ENCODE peak calls at places on chromosomes 12 and 14, in nine cellular contexts. One of them, this sample, is unnamed.
A peak's percentile ranks its signal among the peaks of the same experiment; 100 is the strongest.

GRCh38 chr12:66751432-66752113 is 72.7 kb upstream of the GRIP1 start:
- DNase-seq in AG08395: no peak
- DNase-seq in A549: no peak
- DNase-seq in neuronal stem cell: no peak
- DNase-seq in RWPE1: no peak
- DNase-seq in activated CD4-positive, alpha-beta T cell treated with anti-CD3 and anti-CD28 coated beads for 4 hours: no peak
- DNase-seq in kidney tubule cell: peak; percentile 60
- DNase-seq in ecto neural progenitor cell: no peak
- DNase-seq in stromal cell of bone marrow: no peak
- DNase-seq in this sample: no peak

GRCh38 chr12:6934110-6934509 is 6.4 kb downstream of the ATN1 start:
- DNase-seq in kidney tubule cell: peak; percentile 37
- DNase-seq in RWPE1: no peak
- DNase-seq in ecto neural progenitor cell: no peak
- DNase-seq in activated CD4-positive, alpha-beta T cell treated with anti-CD3 and anti-CD28 coated beads for 4 hours: no peak
- DNase-seq in A549: no peak
- DNase-seq in AG08395: no peak
- DNase-seq in stromal cell of bone marrow: no peak
- DNase-seq in neuronal stem cell: no peak
- DNase-seq in this sample: no peak

GRCh38 chr12:31431721-31432120 is 105.8 kb upstream of the SINHCAF start:
- DNase-seq in AG08395: no peak
- DNase-seq in neuronal stem cell: no peak
- DNase-seq in RWPE1: no peak
- DNase-seq in activated CD4-positive, alpha-beta T cell treated with anti-CD3 and anti-CD28 coated beads for 4 hours: no peak
- DNase-seq in stromal cell of bone marrow: no peak
- DNase-seq in ecto neural progenitor cell: no peak
- DNase-seq in A549: no peak
- DNase-seq in kidney tubule cell: no peak
- DNase-seq in this sample: no peak

GRCh38 chr12:4909734-4910501 is at the start of gene KCNA1:
- DNase-seq in activated CD4-positive, alpha-beta T cell treated with anti-CD3 and anti-CD28 coated beads for 4 hours: no peak
- DNase-seq in neuronal stem cell: peak; percentile 33
- DNase-seq in AG08395: peak; percentile 14
- DNase-seq in ecto neural progenitor cell: peak; percentile 83
- DNase-seq in kidney tubule cell: no peak
- DNase-seq in A549: no peak
- DNase-seq in stromal cell of bone marrow: no peak
- DNase-seq in RWPE1: no peak
- DNase-seq in this sample: no peak

GRCh38 chr12:116818341-116818856 is 62.8 kb downstream of the HRK start:
- DNase-seq in kidney tubule cell: peak; percentile 22
- DNase-seq in A549: no peak
- DNase-seq in neuronal stem cell: no peak
- DNase-seq in RWPE1: no peak
- DNase-seq in activated CD4-positive, alpha-beta T cell treated with anti-CD3 and anti-CD28 coated beads for 4 hours: no peak
- DNase-seq in stromal cell of bone marrow: no peak
- DNase-seq in ecto neural progenitor cell: no peak
- DNase-seq in AG08395: peak; percentile 14
- DNase-seq in this sample: no peak

GRCh38 chr12:38744056-38744455 is 161.3 kb downstream of the CPNE8 start:
- DNase-seq in RWPE1: no peak
- DNase-seq in AG08395: peak; percentile 51
- DNase-seq in A549: no peak
- DNase-seq in activated CD4-positive, alpha-beta T cell treated with anti-CD3 and anti-CD28 coated beads for 4 hours: no peak
- DNase-seq in neuronal stem cell: no peak
- DNase-seq in kidney tubule cell: no peak
- DNase-seq in stromal cell of bone marrow: no peak
- DNase-seq in ecto neural progenitor cell: no peak
- DNase-seq in this sample: no peak

GRCh38 chr12:117968826-117969659 is at the start of gene KSR2:
- DNase-seq in A549: peak; percentile 66
- DNase-seq in activated CD4-positive, alpha-beta T cell treated with anti-CD3 and anti-CD28 coated beads for 4 hours: peak; percentile 41
- DNase-seq in stromal cell of bone marrow: no peak
- DNase-seq in neuronal stem cell: peak; percentile 84
- DNase-seq in ecto neural progenitor cell: peak; percentile 94
- DNase-seq in RWPE1: peak; percentile 77
- DNase-seq in AG08395: peak; percentile 23
- DNase-seq in kidney tubule cell: peak; percentile 86
- DNase-seq in this sample: peak; percentile 64

GRCh38 chr12:52351196-52352059 is 15.9 kb downstream of the KRT85 start:
- DNase-seq in AG08395: no peak
- DNase-seq in neuronal stem cell: no peak
- DNase-seq in A549: no peak
- DNase-seq in stromal cell of bone marrow: no peak
- DNase-seq in RWPE1: no peak
- DNase-seq in ecto neural progenitor cell: no peak
- DNase-seq in activated CD4-positive, alpha-beta T cell treated with anti-CD3 and anti-CD28 coated beads for 4 hours: peak; percentile 38
- DNase-seq in kidney tubule cell: no peak
- DNase-seq in this sample: peak; percentile 37

GRCh38 chr12:50924131-50924438 is 28.3 kb upstream of the HIGD1C start:
- DNase-seq in kidney tubule cell: no peak
- DNase-seq in ecto neural progenitor cell: no peak
- DNase-seq in A549: no peak
- DNase-seq in neuronal stem cell: no peak
- DNase-seq in AG08395: no peak
- DNase-seq in RWPE1: no peak
- DNase-seq in activated CD4-positive, alpha-beta T cell treated with anti-CD3 and anti-CD28 coated beads for 4 hours: no peak
- DNase-seq in stromal cell of bone marrow: no peak
- DNase-seq in this sample: no peak

GRCh38 chr12:11812558-11813421 is 163.3 kb downstream of the ETV6 start:
- DNase-seq in ecto neural progenitor cell: peak; percentile 83
- DNase-seq in RWPE1: no peak
- DNase-seq in A549: no peak
- DNase-seq in activated CD4-positive, alpha-beta T cell treated with anti-CD3 and anti-CD28 coated beads for 4 hours: no peak
- DNase-seq in kidney tubule cell: no peak
- DNase-seq in AG08395: peak; percentile 29
- DNase-seq in stromal cell of bone marrow: no peak
- DNase-seq in neuronal stem cell: peak; percentile 71
- DNase-seq in this sample: no peak

GRCh38 chr12:185197-185955 is 28.6 kb downstream of the SLC6A12 start:
- DNase-seq in kidney tubule cell: no peak
- DNase-seq in AG08395: no peak
- DNase-seq in RWPE1: no peak
- DNase-seq in A549: no peak
- DNase-seq in neuronal stem cell: no peak
- DNase-seq in stromal cell of bone marrow: no peak
- DNase-seq in activated CD4-positive, alpha-beta T cell treated with anti-CD3 and anti-CD28 coated beads for 4 hours: no peak
- DNase-seq in ecto neural progenitor cell: no peak
- DNase-seq in this sample: no peak

GRCh38 chr12:110149104-110149660 is 25.0 kb downstream of the IFT81 start:
- DNase-seq in A549: no peak
- DNase-seq in kidney tubule cell: no peak
- DNase-seq in AG08395: no peak
- DNase-seq in ecto neural progenitor cell: no peak
- DNase-seq in stromal cell of bone marrow: no peak
- DNase-seq in activated CD4-positive, alpha-beta T cell treated with anti-CD3 and anti-CD28 coated beads for 4 hours: no peak
- DNase-seq in RWPE1: no peak
- DNase-seq in neuronal stem cell: no peak
- DNase-seq in this sample: no peak

GRCh38 chr14:63045234-63045611 is at the start of gene KCNH5:
- DNase-seq in RWPE1: peak; percentile 46
- DNase-seq in kidney tubule cell: peak; percentile 21
- DNase-seq in AG08395: peak; percentile 65
- DNase-seq in stromal cell of bone marrow: no peak
- DNase-seq in ecto neural progenitor cell: no peak
- DNase-seq in A549: peak; percentile 14
- DNase-seq in activated CD4-positive, alpha-beta T cell treated with anti-CD3 and anti-CD28 coated beads for 4 hours: no peak
- DNase-seq in neuronal stem cell: no peak
- DNase-seq in this sample: no peak

GRCh38 chr12:112012775-112013600 is at the start of the genes ERP29 and TMEM116:
- DNase-seq in ecto neural progenitor cell: peak; percentile 100
- DNase-seq in A549: peak; percentile 100
- DNase-seq in AG08395: peak; percentile 100
- DNase-seq in activated CD4-positive, alpha-beta T cell treated with anti-CD3 and anti-CD28 coated beads for 4 hours: peak; percentile 100
- DNase-seq in neuronal stem cell: peak; percentile 99
- DNase-seq in kidney tubule cell: peak; percentile 99
- DNase-seq in stromal cell of bone marrow: peak; percentile 96
- DNase-seq in RWPE1: peak; percentile 100
- DNase-seq in this sample: peak; percentile 94

GRCh38 chr14:68172664-68173063 is 353.1 kb downstream of the RAD51B start:
- DNase-seq in RWPE1: no peak
- DNase-seq in ecto neural progenitor cell: no peak
- DNase-seq in stromal cell of bone marrow: no peak
- DNase-seq in neuronal stem cell: no peak
- DNase-seq in A549: peak; percentile 93
- DNase-seq in activated CD4-positive, alpha-beta T cell treated with anti-CD3 and anti-CD28 coated beads for 4 hours: no peak
- DNase-seq in kidney tubule cell: peak; percentile 96
- DNase-seq in AG08395: no peak
- DNase-seq in this sample: peak; percentile 93

GRCh38 chr12:118371354-118372282 is 1.1 kb downstream of the TAOK3 start:
- DNase-seq in ecto neural progenitor cell: peak; percentile 76
- DNase-seq in activated CD4-positive, alpha-beta T cell treated with anti-CD3 and anti-CD28 coated beads for 4 hours: peak; percentile 8
- DNase-seq in kidney tubule cell: no peak
- DNase-seq in AG08395: peak; percentile 24
- DNase-seq in neuronal stem cell: peak; percentile 21
- DNase-seq in stromal cell of bone marrow: no peak
- DNase-seq in A549: peak; percentile 36
- DNase-seq in RWPE1: no peak
- DNase-seq in this sample: no peak

GRCh38 chr14:34059925-34060746 is 109.3 kb upstream of the EGLN3 start:
- DNase-seq in neuronal stem cell: peak; percentile 66
- DNase-seq in stromal cell of bone marrow: no peak
- DNase-seq in kidney tubule cell: peak; percentile 91
- DNase-seq in activated CD4-positive, alpha-beta T cell treated with anti-CD3 and anti-CD28 coated beads for 4 hours: peak; percentile 61
- DNase-seq in RWPE1: peak; percentile 85
- DNase-seq in A549: peak; percentile 82
- DNase-seq in AG08395: peak; percentile 80
- DNase-seq in ecto neural progenitor cell: peak; percentile 83
- DNase-seq in this sample: no peak

GRCh38 chr12:120944645-120945217 is 33.6 kb upstream of the HNF1A start:
- DNase-seq in kidney tubule cell: peak; percentile 57
- DNase-seq in neuronal stem cell: peak; percentile 42
- DNase-seq in AG08395: peak; percentile 64
- DNase-seq in ecto neural progenitor cell: peak; percentile 78
- DNase-seq in activated CD4-positive, alpha-beta T cell treated with anti-CD3 and anti-CD28 coated beads for 4 hours: peak; percentile 49
- DNase-seq in RWPE1: peak; percentile 58
- DNase-seq in stromal cell of bone marrow: peak; percentile 7
- DNase-seq in A549: peak; percentile 70
- DNase-seq in this sample: no peak

GRCh38 chr14:66284346-66284745 is 201.8 kb upstream of the CCDC196 start:
- DNase-seq in ecto neural progenitor cell: no peak
- DNase-seq in neuronal stem cell: no peak
- DNase-seq in stromal cell of bone marrow: peak; percentile 10
- DNase-seq in activated CD4-positive, alpha-beta T cell treated with anti-CD3 and anti-CD28 coated beads for 4 hours: no peak
- DNase-seq in kidney tubule cell: peak; percentile 74
- DNase-seq in AG08395: peak; percentile 6
- DNase-seq in A549: peak; percentile 41
- DNase-seq in RWPE1: peak; percentile 10
- DNase-seq in this sample: no peak

GRCh38 chr12:40587970-40588369 is 104.3 kb upstream of the CNTN1 start:
- DNase-seq in ecto neural progenitor cell: no peak
- DNase-seq in stromal cell of bone marrow: no peak
- DNase-seq in kidney tubule cell: no peak
- DNase-seq in neuronal stem cell: no peak
- DNase-seq in AG08395: no peak
- DNase-seq in A549: no peak
- DNase-seq in activated CD4-positive, alpha-beta T cell treated with anti-CD3 and anti-CD28 coated beads for 4 hours: no peak
- DNase-seq in RWPE1: no peak
- DNase-seq in this sample: no peak

GRCh38 chr12:132359971-132360370 is 30.6 kb upstream of the GALNT9 start:
- DNase-seq in neuronal stem cell: no peak
- DNase-seq in A549: no peak
- DNase-seq in ecto neural progenitor cell: no peak
- DNase-seq in AG08395: no peak
- DNase-seq in kidney tubule cell: no peak
- DNase-seq in stromal cell of bone marrow: no peak
- DNase-seq in RWPE1: no peak
- DNase-seq in activated CD4-positive, alpha-beta T cell treated with anti-CD3 and anti-CD28 coated beads for 4 hours: no peak
- DNase-seq in this sample: no peak

GRCh38 chr14:44896275-44897040 is 65.3 kb downstream of the KLHL28 start:
- DNase-seq in stromal cell of bone marrow: no peak
- DNase-seq in RWPE1: no peak
- DNase-seq in AG08395: no peak
- DNase-seq in A549: no peak
- DNase-seq in neuronal stem cell: no peak
- DNase-seq in ecto neural progenitor cell: no peak
- DNase-seq in activated CD4-positive, alpha-beta T cell treated with anti-CD3 and anti-CD28 coated beads for 4 hours: no peak
- DNase-seq in kidney tubule cell: no peak
- DNase-seq in this sample: no peak

GRCh38 chr14:99445916-99446315 is 34.7 kb downstream of the SETD3 start:
- DNase-seq in activated CD4-positive, alpha-beta T cell treated with anti-CD3 and anti-CD28 coated beads for 4 hours: no peak
- DNase-seq in A549: no peak
- DNase-seq in RWPE1: no peak
- DNase-seq in ecto neural progenitor cell: no peak
- DNase-seq in neuronal stem cell: no peak
- DNase-seq in kidney tubule cell: no peak
- DNase-seq in stromal cell of bone marrow: no peak
- DNase-seq in AG08395: no peak
- DNase-seq in this sample: no peak

GRCh38 chr12:88624911-88625310 is 44.6 kb upstream of the KITLG start:
- DNase-seq in A549: no peak
- DNase-seq in activated CD4-positive, alpha-beta T cell treated with anti-CD3 and anti-CD28 coated beads for 4 hours: no peak
- DNase-seq in ecto neural progenitor cell: no peak
- DNase-seq in AG08395: peak; percentile 61
- DNase-seq in stromal cell of bone marrow: peak; percentile 52
- DNase-seq in kidney tubule cell: peak; percentile 8
- DNase-seq in RWPE1: no peak
- DNase-seq in neuronal stem cell: no peak
- DNase-seq in this sample: no peak

GRCh38 chr14:99736600-99737371 is 52.7 kb downstream of the CYP46A1 start:
- DNase-seq in activated CD4-positive, alpha-beta T cell treated with anti-CD3 and anti-CD28 coated beads for 4 hours: no peak
- DNase-seq in neuronal stem cell: no peak
- DNase-seq in ecto neural progenitor cell: no peak
- DNase-seq in A549: no peak
- DNase-seq in RWPE1: no peak
- DNase-seq in AG08395: no peak
- DNase-seq in stromal cell of bone marrow: no peak
- DNase-seq in kidney tubule cell: no peak
- DNase-seq in this sample: no peak

GRCh38 chr14:34258318-34258717 is 203.7 kb downstream of the SPTSSA start:
- DNase-seq in stromal cell of bone marrow: peak; percentile 28
- DNase-seq in activated CD4-positive, alpha-beta T cell treated with anti-CD3 and anti-CD28 coated beads for 4 hours: no peak
- DNase-seq in A549: peak; percentile 49
- DNase-seq in AG08395: no peak
- DNase-seq in kidney tubule cell: peak; percentile 84
- DNase-seq in ecto neural progenitor cell: no peak
- DNase-seq in RWPE1: no peak
- DNase-seq in neuronal stem cell: no peak
- DNase-seq in this sample: peak; percentile 19

GRCh38 chr12:54390176-54390667 is 5.7 kb upstream of the ZNF385A start:
- DNase-seq in RWPE1: peak; percentile 79
- DNase-seq in A549: no peak
- DNase-seq in AG08395: no peak
- DNase-seq in activated CD4-positive, alpha-beta T cell treated with anti-CD3 and anti-CD28 coated beads for 4 hours: no peak
- DNase-seq in kidney tubule cell: no peak
- DNase-seq in stromal cell of bone marrow: no peak
- DNase-seq in ecto neural progenitor cell: peak; percentile 76
- DNase-seq in neuronal stem cell: no peak
- DNase-seq in this sample: no peak

GRCh38 chr14:101193845-101194355 is 290.4 kb upstream of the RTL1 start:
- DNase-seq in neuronal stem cell: no peak
- DNase-seq in A549: no peak
- DNase-seq in RWPE1: no peak
- DNase-seq in activated CD4-positive, alpha-beta T cell treated with anti-CD3 and anti-CD28 coated beads for 4 hours: no peak
- DNase-seq in AG08395: no peak
- DNase-seq in stromal cell of bone marrow: no peak
- DNase-seq in kidney tubule cell: no peak
- DNase-seq in ecto neural progenitor cell: peak; percentile 39
- DNase-seq in this sample: no peak

GRCh38 chr12:49349266-49349665 is 2.6 kb downstream of the DNAJC22 start:
- DNase-seq in RWPE1: no peak
- DNase-seq in ecto neural progenitor cell: no peak
- DNase-seq in stromal cell of bone marrow: no peak
- DNase-seq in neuronal stem cell: no peak
- DNase-seq in activated CD4-positive, alpha-beta T cell treated with anti-CD3 and anti-CD28 coated beads for 4 hours: no peak
- DNase-seq in kidney tubule cell: no peak
- DNase-seq in AG08395: no peak
- DNase-seq in A549: no peak
- DNase-seq in this sample: no peak

GRCh38 chr12:54015210-54015931 is 6.6 kb downstream of the HOXC8 start:
- DNase-seq in A549: no peak
- DNase-seq in RWPE1: no peak
- DNase-seq in stromal cell of bone marrow: no peak
- DNase-seq in AG08395: no peak
- DNase-seq in neuronal stem cell: no peak
- DNase-seq in activated CD4-positive, alpha-beta T cell treated with anti-CD3 and anti-CD28 coated beads for 4 hours: no peak
- DNase-seq in kidney tubule cell: no peak
- DNase-seq in ecto neural progenitor cell: no peak
- DNase-seq in this sample: no peak

GRCh38 chr12:102816816-102817434 is 100.1 kb downstream of the PAH start:
- DNase-seq in activated CD4-positive, alpha-beta T cell treated with anti-CD3 and anti-CD28 coated beads for 4 hours: no peak
- DNase-seq in neuronal stem cell: no peak
- DNase-seq in ecto neural progenitor cell: no peak
- DNase-seq in A549: peak; percentile 50
- DNase-seq in AG08395: peak; percentile 57
- DNase-seq in stromal cell of bone marrow: peak; percentile 6
- DNase-seq in kidney tubule cell: peak; percentile 39
- DNase-seq in RWPE1: peak; percentile 36
- DNase-seq in this sample: no peak